ENCODE peak calls at places on chromosome 15, in five cellular contexts. K is HEK293T, W is GM12878, G is NT2/D1, Z is H1. F is an unnamed sample.

GRCh38 chr15:63021031-63021430 is 21.5 kb upstream of the TPM1 start:
- DNase-seq in K (no peak), W (no peak), G (no peak), Z (no peak), F (no peak)

GRCh38 chr15:68316061-68316804 is 38.7 kb downstream of the FEM1B start:
- DNase-seq in K (peak), W (no peak), G (peak), Z (no peak), F (no peak)

GRCh38 chr15:59260090-59260489 is 53.4 kb downstream of the LDHAL6B start:
- DNase-seq in K (no peak), W (no peak), G (no peak), Z (no peak), F (no peak)

GRCh38 chr15:87224409-87224808 is 1032.1 kb downstream of the NTRK3 start:
- DNase-seq in K (no peak), W (no peak), G (no peak), Z (no peak), F (no peak)

GRCh38 chr15:70031680-70032079 is 66.0 kb downstream of the TLE3 start:
- DNase-seq in K (no peak), W (no peak), G (no peak), Z (no peak), F (no peak)

GRCh38 chr15:85880501-85881190 is 85.9 kb upstream of the KLHL25 start:
- DNase-seq in K (no peak), W (no peak), G (no peak), Z (no peak), F (no peak)

GRCh38 chr15:89409993-89410767 is 75.6 kb upstream of the POLG start:
- DNase-seq in K (no peak), W (no peak), G (no peak), Z (no peak), F (no peak)

GRCh38 chr15:87710406-87710805 is 546.1 kb downstream of the NTRK3 start:
- DNase-seq in K (no peak), W (no peak), G (no peak), Z (no peak), F (no peak)

GRCh38 chr15:71282086-71282485 is 166.8 kb downstream of the THSD4 start:
- DNase-seq in K (no peak), W (no peak), G (no peak), Z (no peak), F (no peak)

GRCh38 chr15:29106551-29107290 is 162.9 kb downstream of the NSMCE3 start:
- DNase-seq in K (no peak), W (no peak), G (no peak), Z (no peak), F (no peak)

GRCh38 chr15:70429323-70429722 is 331.6 kb upstream of the TLE3 start:
- DNase-seq in K (no peak), W (no peak), G (no peak), Z (no peak), F (no peak)

GRCh38 chr15:29924750-29925149 is 102.5 kb upstream of the TJP1 start:
- DNase-seq in K (peak), W (no peak), G (peak), Z (peak), F (peak)

GRCh38 chr15:34838282-34838681 is 42.9 kb upstream of the ACTC1 start:
- DNase-seq in K (no peak), W (no peak), G (no peak), Z (no peak), F (no peak)

GRCh38 chr15:52780172-52780980 is 9.8 kb downstream of the ONECUT1 start:
- DNase-seq in K (peak), W (peak), G (no peak), Z (no peak), F (peak)

GRCh38 chr15:34588046-34588674 is 4.7 kb upstream of the GOLGA8B start:
- DNase-seq in K (peak), W (no peak), G (no peak), Z (no peak), F (peak)

GRCh38 chr15:74156678-74157411 is 16.7 kb upstream of the ISLR start:
- DNase-seq in K (peak), W (no peak), G (no peak), Z (no peak), F (no peak)

GRCh38 chr15:36232491-36232890 is 346.9 kb upstream of the CDIN1 start:
- DNase-seq in K (no peak), W (no peak), G (peak), Z (peak), F (no peak)

DNA sequence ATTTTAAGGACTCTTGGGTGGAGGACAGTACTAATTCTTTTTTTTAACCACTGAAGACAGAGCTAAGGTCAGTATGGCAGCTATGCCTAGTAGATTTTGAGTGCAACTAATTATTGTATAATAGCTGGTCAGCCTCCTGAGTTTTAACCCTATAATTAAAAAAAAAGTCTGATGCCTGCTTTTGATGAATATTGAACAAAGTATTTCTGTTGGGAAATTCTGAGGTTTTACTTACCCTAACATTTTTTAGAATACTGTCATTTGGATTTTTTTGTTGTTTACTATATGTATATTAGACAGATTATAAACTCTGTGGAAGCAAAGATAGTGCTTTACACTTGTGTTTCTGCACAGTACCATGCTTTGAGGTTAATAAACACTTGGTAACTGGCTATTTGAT is 20.8 kb downstream of the TCF12 start:
- DNase-seq in K (no peak), W (no peak), G (no peak), Z (no peak), F (no peak)
- TF ChIP-seq SUZ12 in K (no peak), W (no peak), G (no peak), Z (no peak), F (no peak)

DNA sequence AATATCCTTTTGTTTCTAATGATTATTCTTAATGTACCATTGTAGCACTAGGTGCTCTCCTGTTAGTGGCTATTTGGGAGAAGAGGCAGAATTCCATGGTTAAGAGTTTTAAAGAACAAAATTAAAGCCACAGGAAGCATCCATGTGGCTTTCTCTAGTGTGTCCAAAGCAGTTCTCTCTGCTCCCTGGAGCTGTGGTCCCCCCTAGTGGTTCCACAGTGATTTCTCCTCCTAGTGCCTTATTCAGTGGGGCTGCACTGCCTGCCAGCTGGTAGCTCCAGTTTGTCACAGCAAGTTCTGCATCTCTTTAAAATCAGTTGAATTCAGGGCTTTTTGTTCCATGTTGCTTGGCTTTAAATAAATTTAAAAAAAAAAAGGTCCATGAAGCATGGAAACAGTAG is 39.6 kb upstream of the FAM98B start:
- DNase-seq in K (peak), W (no peak), G (peak), Z (peak), F (peak)
- TF ChIP-seq SUZ12 in K (no peak), W (no peak), G (no peak), Z (no peak), F (no peak)

GRCh38 chr15:56035166-56035565 is 41.8 kb upstream of the NEDD4 start:
- DNase-seq in K (no peak), W (no peak), G (no peak), Z (no peak), F (no peak)
- TF ChIP-seq SUZ12 in K (no peak), W (no peak), G (no peak), Z (no peak), F (no peak)

GRCh38 chr15:91611924-91612323 is 241.6 kb upstream of the SLCO3A1 start:
- DNase-seq in K (no peak), W (no peak), G (no peak), Z (no peak), F (no peak)

GRCh38 chr15:91604122-91604521 is 249.4 kb upstream of the SLCO3A1 start:
- DNase-seq in K (no peak), W (no peak), G (no peak), Z (no peak), F (no peak)

GRCh38 chr15:91605576-91605975 is 247.9 kb upstream of the SLCO3A1 start:
- DNase-seq in K (no peak), W (no peak), G (no peak), Z (no peak), F (no peak)

GRCh38 chr15:91603681-91604080 is 249.8 kb upstream of the SLCO3A1 start:
- DNase-seq in K (no peak), W (no peak), G (no peak), Z (no peak), F (no peak)

GRCh38 chr15:91609231-91609630 is 244.3 kb upstream of the SLCO3A1 start:
- DNase-seq in K (no peak), W (no peak), G (no peak), Z (no peak), F (no peak)
- TF ChIP-seq SUZ12 in K (no peak), W (no peak), G (no peak), Z (no peak), F (no peak)

GRCh38 chr15:51754267-51754666 is 2.9 kb downstream of the TMOD2 start:
- DNase-seq in K (no peak), W (no peak), G (no peak), Z (no peak), F (no peak)

GRCh38 chr15:51752918-51753317 is 1.5 kb downstream of the TMOD2 start:
- DNase-seq in K (no peak), W (no peak), G (no peak), Z (no peak), F (no peak)

GRCh38 chr15:51750186-51750585 is 1.2 kb upstream of the TMOD2 start:
- DNase-seq in K (no peak), W (no peak), G (no peak), Z (no peak), F (no peak)

GRCh38 chr15:51750942-51751686 is at the start of gene TMOD2:
- DNase-seq in K (peak), W (no peak), G (no peak), Z (no peak), F (no peak)

GRCh38 chr15:51751687-51752683 is 588 bp downstream of the TMOD2 start:
- DNase-seq in K (peak), W (no peak), G (no peak), Z (no peak), F (no peak)
- TF ChIP-seq SUZ12 in K (no peak), W (no peak), G (no peak), Z (no peak), F (no peak)

GRCh38 chr15:58065445-58066041 is at the start of gene ALDH1A2:
- DNase-seq in K (peak), W (no peak), G (no peak), Z (no peak), F (no peak)

GRCh38 chr15:58065011-58065444 is 483 bp downstream of the ALDH1A2 start:
- DNase-seq in K (peak), W (no peak), G (no peak), Z (no peak), F (no peak)

GRCh38 chr15:58063612-58064011 is 1.9 kb downstream of the ALDH1A2 start:
- DNase-seq in K (no peak), W (no peak), G (no peak), Z (no peak), F (no peak)

GRCh38 chr15:58064119-58065010 is 1.1 kb downstream of the ALDH1A2 start:
- DNase-seq in K (no peak), W (no peak), G (no peak), Z (no peak), F (no peak)

DNA sequence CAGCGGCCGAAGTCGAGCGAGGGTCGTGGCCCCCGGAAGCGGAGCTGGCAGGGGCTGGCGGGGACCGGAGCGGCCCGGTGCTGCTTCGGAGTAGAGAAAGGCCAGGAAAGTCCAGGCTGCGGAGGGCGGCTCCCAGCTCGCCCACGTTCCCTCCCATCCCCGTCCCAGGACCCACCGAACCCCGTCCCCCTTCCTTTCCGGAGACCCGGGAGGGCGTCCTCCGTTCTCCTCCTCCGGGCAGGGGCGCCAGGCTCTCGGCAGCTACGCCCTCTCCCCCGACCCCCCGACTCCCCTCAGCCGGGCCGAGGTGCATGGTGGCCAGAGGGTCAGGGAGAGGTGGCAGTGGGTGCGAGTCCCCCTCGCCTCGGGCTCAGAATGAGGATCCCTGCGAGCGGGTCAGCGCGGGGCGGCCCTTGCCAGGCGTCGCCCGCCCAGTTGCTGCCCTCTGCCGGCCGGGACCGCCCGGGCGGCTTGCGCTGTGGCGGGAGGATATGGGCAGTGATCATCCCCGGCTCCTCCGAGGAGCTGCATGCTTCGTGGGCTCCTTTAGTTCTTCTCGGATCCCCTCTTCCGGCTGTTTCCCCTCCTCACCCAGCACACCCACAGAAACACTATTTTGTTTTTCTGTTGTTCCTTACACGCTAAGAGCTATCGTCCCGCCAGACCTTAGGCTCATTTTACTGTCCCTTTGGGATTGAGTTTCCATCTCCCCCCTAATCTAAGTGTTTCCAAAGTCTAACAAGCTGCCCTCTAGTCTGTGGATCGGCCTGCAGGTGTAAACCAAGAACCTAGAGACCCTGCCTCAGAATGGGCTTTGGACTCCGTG is 744 bp upstream of the ALDH1A2 start:
- DNase-seq in K (peak), W (no peak), G (no peak), Z (no peak), F (peak)
- TF ChIP-seq SUZ12 in K (no peak), W (no peak), G (peak), Z (no peak), F (no peak)